ENCODE peak calls at places on chromosomes 2 and 18, in six cellular contexts. I is prostate gland, M is body of pancreas, O is heart right ventricle, F is Karpas-422, T is PC-3. B is an unnamed sample. For H3K27me3 and H3K36me3, the result is how much of the 10 kb centered on the place peaks cover.

GRCh38 chr2:183390109-183390508 is 265.9 kb downstream of the NUP35 start:
- DNase-seq in M (no peak), T (no peak), I (no peak), O (no peak), F (no peak), B (no peak)

GRCh38 chr2:159442159-159442852 is 155.8 kb upstream of the WDSUB1 start:
- DNase-seq in I (no peak), O (no peak), F (no peak), M (no peak), T (peak), B (no peak)

GRCh38 chr2:147913701-147914480 is 69.1 kb downstream of the ACVR2A start:
- DNase-seq in T (no peak), F (no peak), O (no peak), M (peak), I (no peak), B (no peak)

GRCh38 chr18:72922895-72923294 is 55.1 kb upstream of the NETO1 start:
- DNase-seq in M (no peak), T (no peak), I (no peak), O (no peak), F (no peak), B (no peak)

GRCh38 chr2:231604685-231605606 is 12.3 kb downstream of the TEX44 start:
- DNase-seq in I (peak), T (peak), O (peak), M (peak), F (peak), B (peak)

GRCh38 chr2:53403836-53404413 is 363.7 kb upstream of the CHAC2 start:
- DNase-seq in M (no peak), I (no peak), O (no peak), F (no peak), T (peak), B (no peak)

GRCh38 chr18:67525328-67526110 is 9.0 kb upstream of the DSEL start:
- DNase-seq in O (peak), I (peak), F (no peak), M (peak), T (peak), B (no peak)

GRCh38 chr18:57480724-57481123 is 45.5 kb downstream of the ONECUT2 start:
- DNase-seq in O (no peak), F (no peak), M (no peak), I (no peak), T (no peak), B (no peak)

GRCh38 chr2:199329466-199329865 is 128.3 kb downstream of the SATB2 start:
- DNase-seq in M (no peak), T (no peak), I (no peak), F (no peak), O (no peak), B (no peak)

GRCh38 chr2:41710944-41711343 is 336.9 kb upstream of the PKDCC start:
- DNase-seq in I (no peak), T (peak), M (no peak), O (no peak), F (no peak), B (no peak)

GRCh38 chr2:171523339-171523931 is 1.2 kb downstream of the CYBRD1 start:
- DNase-seq in F (no peak), T (peak), O (peak), I (peak), M (peak), B (peak)

DNA sequence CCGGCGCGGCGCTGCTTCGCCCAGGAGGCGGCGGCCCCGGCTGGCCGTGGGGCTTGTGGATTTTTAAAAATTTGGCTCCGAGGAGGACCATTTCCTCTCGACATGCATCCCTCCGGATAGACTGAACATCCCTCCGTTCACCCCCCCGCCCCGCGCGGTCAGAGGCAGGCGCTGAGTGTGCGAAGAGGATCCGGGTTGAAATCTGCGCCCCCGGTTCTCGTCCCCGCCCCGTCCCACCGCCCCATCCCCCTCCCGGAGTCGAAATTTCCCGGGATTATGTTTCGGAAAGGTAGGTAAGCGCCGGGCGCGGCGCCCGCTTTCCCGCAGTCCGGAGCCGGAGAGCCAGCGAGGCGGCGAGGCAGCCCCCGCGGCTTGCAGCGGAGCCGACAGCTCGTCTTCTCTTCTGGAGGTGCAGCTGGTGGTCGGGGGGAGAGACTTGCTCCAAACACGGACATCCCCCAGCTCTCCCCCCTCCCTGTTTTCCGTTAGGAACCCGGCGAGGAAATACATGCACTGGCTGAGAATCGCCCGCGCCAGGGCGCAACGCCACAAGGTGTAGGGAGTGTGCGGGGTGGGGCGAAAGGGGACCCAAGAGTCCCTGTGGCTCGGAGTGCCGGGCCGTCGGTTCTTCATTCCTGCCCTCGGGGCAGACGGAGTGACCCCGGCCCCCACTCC is at the start of gene PRKCE:
- DNase-seq in F (peak), T (peak), M (peak), I (peak), O (peak), B (peak)
- H3K27me3 ChIP-seq in F (under half), T (under half), M (under half), I (under half), O (under half), B (half or more)

GRCh38 chr18:50279752-50280151 is 1.6 kb downstream of the MBD1 start:
- DNase-seq in I (no peak), M (no peak), O (no peak), T (no peak), F (no peak), B (no peak)
- H3K36me3 ChIP-seq in I (under half), M (under half), O (under half), T (under half), F (under half), B (under half)

DNA sequence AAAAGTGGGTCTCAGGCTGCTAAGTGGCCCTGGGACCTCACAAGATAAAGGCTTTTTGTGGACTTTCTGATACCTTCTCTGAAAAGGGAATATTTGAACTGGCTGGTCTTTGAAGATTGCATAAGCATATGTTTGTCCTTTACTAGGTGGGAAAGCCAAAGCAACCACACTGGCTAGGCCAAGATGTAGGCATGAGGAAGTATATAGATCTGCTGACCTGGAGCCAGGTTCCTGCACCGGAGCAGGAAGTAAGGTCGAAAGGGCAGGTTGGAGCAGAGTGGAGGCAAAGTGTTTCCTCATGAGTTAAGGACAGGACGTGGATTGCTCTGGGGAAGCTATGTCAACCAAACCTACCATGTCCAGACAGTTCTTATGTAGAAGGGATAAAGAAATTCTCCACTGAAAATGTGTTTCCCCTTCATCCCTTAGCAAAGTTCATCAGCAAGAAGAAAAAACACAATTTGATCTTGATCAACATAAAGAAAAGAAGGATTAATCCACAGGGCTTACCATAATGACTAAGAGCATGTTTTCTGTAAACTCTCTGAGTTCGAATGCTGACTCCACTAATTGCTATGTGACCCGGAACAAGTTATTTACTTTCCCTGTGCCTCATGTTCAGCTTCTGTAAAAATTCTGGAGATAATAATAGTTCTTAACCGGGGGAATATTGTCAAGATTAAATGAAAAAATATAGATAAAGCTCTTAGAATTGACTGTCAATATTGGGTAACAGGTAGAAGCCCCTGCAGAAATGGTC is 156.1 kb upstream of the SRD5A2 start:
- DNase-seq in T (no peak), I (peak), F (no peak), M (no peak), O (no peak), B (no peak)
- H3K4me3 ChIP-seq in T (no peak), I (no peak), F (no peak), M (no peak), O (no peak), B (no peak)

GRCh38 chr2:238847841-238848565 is at the start of gene TWIST2:
- DNase-seq in I (peak), M (peak), T (peak), F (no peak), O (peak), B (peak)
- H3K27me3 ChIP-seq in I (under half), M (under half), T (under half), F (under half), O (half or more), B (half or more)